ENCODE peak calls at places on chromosome 17, in four cellular contexts. S, R, C and Z are unnamed samples.

GRCh38 chr17:32746698-32747097 is 130.2 kb downstream of the MYO1D start:
- DNase-seq in S (no peak), R (peak; percentile 33), C (no peak), Z (no peak)

GRCh38 chr17:67506966-67507365 is 129.9 kb downstream of the PITPNC1 start:
- DNase-seq in S (no peak), R (peak; percentile 94), C (no peak), Z (no peak)

GRCh38 chr17:82349287-82349701 is 9.8 kb upstream of the TEX19 start:
- DNase-seq in S (no peak), R (no peak), C (no peak), Z (no peak)

GRCh38 chr17:15298176-15298575 is 33.0 kb upstream of the PMP22 start:
- DNase-seq in S (no peak), R (peak; percentile 61), C (no peak), Z (no peak)

GRCh38 chr17:9647014-9647413 is 1.7 kb downstream of the USP43 start:
- DNase-seq in S (no peak), R (no peak), C (no peak), Z (no peak)

GRCh38 chr17:82696916-82697807 is 1.3 kb downstream of the RAB40B start:
- DNase-seq in S (peak; percentile 64), R (no peak), C (no peak), Z (no peak)

GRCh38 chr17:1906622-1907021 is 76.8 kb downstream of the RPA1 start:
- DNase-seq in S (no peak), R (no peak), C (no peak), Z (no peak)

GRCh38 chr17:2954898-2955445 is 108.4 kb downstream of the OR1D5 start:
- DNase-seq in S (no peak), R (peak; percentile 97), C (no peak), Z (no peak)

GRCh38 chr17:60127068-60128064 is 22.4 kb upstream of the CA4 start:
- DNase-seq in S (no peak), R (no peak), C (no peak), Z (no peak)

GRCh38 chr17:62919388-62919787 is 46.6 kb upstream of the TANC2 start:
- DNase-seq in S (no peak), R (peak; percentile 77), C (no peak), Z (no peak)

GRCh38 chr17:68054296-68054900 is 18.9 kb downstream of the KPNA2 start:
- DNase-seq in S (no peak), R (peak; percentile 45), C (no peak), Z (no peak)

GRCh38 chr17:7673239-7673638 is 14.1 kb downstream of the TP53 start:
- DNase-seq in S (no peak), R (no peak), C (no peak), Z (no peak)

GRCh38 chr17:36506831-36507230 is 20.4 kb downstream of the ZNHIT3 start:
- DNase-seq in S (no peak), R (no peak), C (no peak), Z (no peak)

GRCh38 chr17:73007447-73007846 is 85.0 kb downstream of the SLC39A11 start:
- DNase-seq in S (no peak), R (no peak), C (no peak), Z (no peak)

GRCh38 chr17:6097005-6097279 is 26.8 kb downstream of the WSCD1 start:
- DNase-seq in S (no peak), R (no peak), C (no peak), Z (no peak)

GRCh38 chr17:72402727-72403210 is 281.9 kb downstream of the SOX9 start:
- DNase-seq in S (no peak), R (no peak), C (no peak), Z (no peak)

GRCh38 chr17:731943-732787 is at the start of gene TLCD3A:
- DNase-seq in S (peak; percentile 86), R (peak; percentile 13), C (no peak), Z (no peak)

GRCh38 chr17:43219746-43220380 is 8.2 kb downstream of the TMEM106A start:
- DNase-seq in S (no peak), R (no peak), C (no peak), Z (no peak)

GRCh38 chr17:29388937-29389336 is 1.2 kb upstream of the TAOK1 start:
- DNase-seq in S (no peak), R (no peak), C (no peak), Z (no peak)

GRCh38 chr17:28950017-28950751 is 1.1 kb downstream of the PHF12 start:
- DNase-seq in S (peak; percentile 75), R (peak; percentile 35), C (peak; percentile 21), Z (peak; percentile 86)

GRCh38 chr17:64661981-64662773 is at the start of gene SMURF2:
- DNase-seq in S (peak; percentile 91), R (peak; percentile 51), C (peak; percentile 47), Z (peak; percentile 60)

GRCh38 chr17:69223809-69224208 is 4.8 kb downstream of the ABCA10 start:
- DNase-seq in S (no peak), R (peak; percentile 53), C (no peak), Z (no peak)

GRCh38 chr17:10069301-10069700 is 129.1 kb downstream of the GAS7 start:
- DNase-seq in S (no peak), R (no peak), C (no peak), Z (no peak)

GRCh38 chr17:17084317-17084835 is 42.1 kb downstream of the MPRIP start:
- DNase-seq in S (no peak), R (no peak), C (no peak), Z (no peak)

GRCh38 chr17:44004077-44004760 is at the start of gene NAGS:
- DNase-seq in S (no peak), R (no peak), C (no peak), Z (no peak)

GRCh38 chr17:13601776-13602551 is at the start of gene HS3ST3A1:
- DNase-seq in S (peak; percentile 66), R (peak; percentile 66), C (no peak), Z (no peak)

GRCh38 chr17:50922107-50922506 is 56.0 kb upstream of the TOB1 start:
- DNase-seq in S (no peak), R (no peak), C (no peak), Z (no peak)

GRCh38 chr17:10727192-10727591 is 2.6 kb downstream of the TMEM220 start:
- DNase-seq in S (no peak), R (no peak), C (no peak), Z (no peak)

GRCh38 chr17:59375858-59376257 is 44.4 kb downstream of the YPEL2 start:
- DNase-seq in S (no peak), R (no peak), C (no peak), Z (no peak)

GRCh38 chr17:16474012-16474725 is 17.8 kb downstream of the LRRC75A start:
- DNase-seq in S (no peak), R (no peak), C (no peak), Z (no peak)

GRCh38 chr17:43634681-43635125 is 27.0 kb downstream of the MEOX1 start:
- DNase-seq in S (peak; percentile 75), R (peak; percentile 13), C (no peak), Z (no peak)

GRCh38 chr17:20935740-20936139 is 107.1 kb downstream of the USP22 start:
- DNase-seq in S (no peak), R (peak; percentile 29), C (no peak), Z (no peak)